ENCODE peak calls at places on chromosomes 7 and 10, in six cellular contexts. One of them, this sample, is unnamed. For H3K27me3, the result is how much of the 10 kb centered on the place peaks cover.

GRCh38 chr7:143518941-143519340 is 41.3 kb downstream of the TAS2R41 start:
- DNase-seq in Peyer's patch: no peak
- DNase-seq in sigmoid colon: no peak
- DNase-seq in stomach: no peak
- DNase-seq in body of pancreas: no peak
- DNase-seq in spleen: no peak
- DNase-seq in this sample: no peak

GRCh38 chr10:31647861-31648260 is 280.8 kb downstream of the ARHGAP12 start:
- DNase-seq in Peyer's patch: no peak
- DNase-seq in sigmoid colon: no peak
- DNase-seq in stomach: no peak
- DNase-seq in body of pancreas: no peak
- DNase-seq in spleen: no peak
- DNase-seq in this sample: no peak

GRCh38 chr7:157676001-157676400 is 339.2 kb downstream of the DNAJB6 start:
- DNase-seq in Peyer's patch: peak
- DNase-seq in sigmoid colon: peak
- DNase-seq in stomach: peak
- DNase-seq in body of pancreas: no peak
- DNase-seq in spleen: peak
- DNase-seq in this sample: peak

GRCh38 chr10:118007773-118008172 is 39.0 kb downstream of the RAB11FIP2 start:
- DNase-seq in Peyer's patch: no peak
- DNase-seq in sigmoid colon: no peak
- DNase-seq in stomach: no peak
- DNase-seq in body of pancreas: no peak
- DNase-seq in spleen: no peak
- DNase-seq in this sample: no peak

GRCh38 chr10:60434418-60435046 is 44.9 kb upstream of the ANK3 start:
- DNase-seq in Peyer's patch: peak
- DNase-seq in sigmoid colon: no peak
- DNase-seq in stomach: no peak
- DNase-seq in body of pancreas: peak
- DNase-seq in spleen: no peak
- DNase-seq in this sample: peak

GRCh38 chr7:7720193-7720592 is 1.8 kb upstream of the RPA3 start:
- DNase-seq in Peyer's patch: no peak
- DNase-seq in sigmoid colon: no peak
- DNase-seq in stomach: no peak
- DNase-seq in body of pancreas: no peak
- DNase-seq in spleen: no peak
- DNase-seq in this sample: no peak

GRCh38 chr10:124509836-124510535 is 48.4 kb downstream of the LHPP start:
- DNase-seq in Peyer's patch: no peak
- DNase-seq in sigmoid colon: no peak
- DNase-seq in stomach: no peak
- DNase-seq in body of pancreas: no peak
- DNase-seq in spleen: no peak
- DNase-seq in this sample: no peak

GRCh38 chr7:1357601-1358271 is 101.5 kb downstream of the MICALL2 start:
- DNase-seq in Peyer's patch: no peak
- DNase-seq in sigmoid colon: peak
- DNase-seq in stomach: no peak
- DNase-seq in body of pancreas: no peak
- DNase-seq in spleen: peak
- DNase-seq in this sample: no peak

GRCh38 chr10:60069311-60069710 is 163.0 kb upstream of the CCDC6 start:
- DNase-seq in Peyer's patch: no peak
- DNase-seq in sigmoid colon: no peak
- DNase-seq in stomach: no peak
- DNase-seq in body of pancreas: no peak
- DNase-seq in spleen: no peak
- DNase-seq in this sample: no peak

GRCh38 chr10:97713351-97713827 is at the start of gene MARVELD1:
- DNase-seq in Peyer's patch: peak
- DNase-seq in sigmoid colon: peak
- DNase-seq in stomach: no peak
- DNase-seq in body of pancreas: peak
- DNase-seq in spleen: no peak
- DNase-seq in this sample: peak

GRCh38 chr10:95363303-95363912 is 72.6 kb upstream of the PDLIM1 start:
- DNase-seq in Peyer's patch: peak
- DNase-seq in sigmoid colon: no peak
- DNase-seq in stomach: peak
- DNase-seq in body of pancreas: peak
- DNase-seq in spleen: no peak
- DNase-seq in this sample: peak

GRCh38 chr10:133166828-133167692 is 7.0 kb downstream of the KNDC1 start:
- DNase-seq in Peyer's patch: peak
- DNase-seq in sigmoid colon: peak
- DNase-seq in stomach: no peak
- DNase-seq in body of pancreas: no peak
- DNase-seq in spleen: no peak
- DNase-seq in this sample: peak

GRCh38 chr7:601573-602340 is 82.1 kb upstream of the PDGFA start:
- DNase-seq in Peyer's patch: peak
- DNase-seq in sigmoid colon: peak
- DNase-seq in stomach: peak
- DNase-seq in body of pancreas: peak
- DNase-seq in spleen: peak
- DNase-seq in this sample: no peak

GRCh38 chr7:75937958-75938786 is 23.2 kb downstream of the POR start:
- DNase-seq in Peyer's patch: peak
- DNase-seq in sigmoid colon: peak
- DNase-seq in stomach: no peak
- DNase-seq in body of pancreas: peak
- DNase-seq in spleen: no peak
- DNase-seq in this sample: peak

GRCh38 chr10:9311702-9312499 is 1257.4 kb downstream of the GATA3 start:
- DNase-seq in Peyer's patch: no peak
- DNase-seq in sigmoid colon: no peak
- DNase-seq in stomach: no peak
- DNase-seq in body of pancreas: no peak
- DNase-seq in spleen: no peak
- DNase-seq in this sample: no peak

GRCh38 chr7:154947604-154948003 is 55.3 kb downstream of the PAXIP1 start:
- DNase-seq in Peyer's patch: no peak
- DNase-seq in sigmoid colon: no peak
- DNase-seq in stomach: no peak
- DNase-seq in body of pancreas: no peak
- DNase-seq in spleen: no peak
- DNase-seq in this sample: no peak

GRCh38 chr10:124494050-124494807 is 32.6 kb downstream of the LHPP start:
- DNase-seq in Peyer's patch: no peak
- DNase-seq in sigmoid colon: no peak
- DNase-seq in stomach: no peak
- DNase-seq in body of pancreas: no peak
- DNase-seq in spleen: peak
- DNase-seq in this sample: no peak

GRCh38 chr7:46651561-46652088 is 730.6 kb upstream of the IGFBP3 start:
- DNase-seq in Peyer's patch: peak
- DNase-seq in sigmoid colon: no peak
- DNase-seq in stomach: peak
- DNase-seq in body of pancreas: no peak
- DNase-seq in spleen: no peak
- DNase-seq in this sample: no peak

GRCh38 chr7:28686418-28686800 is 271.7 kb downstream of the TRIL start:
- DNase-seq in Peyer's patch: no peak
- DNase-seq in sigmoid colon: no peak
- DNase-seq in stomach: no peak
- DNase-seq in body of pancreas: peak
- DNase-seq in spleen: no peak
- DNase-seq in this sample: no peak

GRCh38 chr7:130960208-130960988 is 226.4 kb upstream of the KLF14 start:
- DNase-seq in Peyer's patch: no peak
- DNase-seq in sigmoid colon: no peak
- DNase-seq in stomach: no peak
- DNase-seq in body of pancreas: no peak
- DNase-seq in spleen: no peak
- DNase-seq in this sample: no peak

GRCh38 chr10:74174533-74174932 is 23.5 kb downstream of the ADK start:
- DNase-seq in Peyer's patch: no peak
- DNase-seq in sigmoid colon: no peak
- DNase-seq in stomach: no peak
- DNase-seq in body of pancreas: no peak
- DNase-seq in spleen: no peak
- DNase-seq in this sample: no peak

GRCh38 chr7:69276011-69276729 is 322.1 kb upstream of the AUTS2 start:
- DNase-seq in Peyer's patch: no peak
- DNase-seq in sigmoid colon: peak
- DNase-seq in stomach: no peak
- DNase-seq in body of pancreas: no peak
- DNase-seq in spleen: no peak
- DNase-seq in this sample: no peak

GRCh38 chr7:153017197-153017596 is 257.6 kb downstream of the ACTR3B start:
- DNase-seq in Peyer's patch: no peak
- DNase-seq in sigmoid colon: no peak
- DNase-seq in stomach: no peak
- DNase-seq in body of pancreas: no peak
- DNase-seq in spleen: no peak
- DNase-seq in this sample: peak

GRCh38 chr10:90047243-90047729 is 345.9 kb downstream of the KIF20B start:
- DNase-seq in Peyer's patch: no peak
- DNase-seq in sigmoid colon: no peak
- DNase-seq in stomach: no peak
- DNase-seq in body of pancreas: no peak
- DNase-seq in spleen: no peak
- DNase-seq in this sample: no peak

GRCh38 chr10:47257396-47258120 is 42.4 kb upstream of the GDF10 start:
- DNase-seq in Peyer's patch: no peak
- DNase-seq in sigmoid colon: peak
- DNase-seq in stomach: no peak
- DNase-seq in body of pancreas: no peak
- DNase-seq in spleen: no peak
- DNase-seq in this sample: no peak
- H3K27ac ChIP-seq in Peyer's patch: peak
- H3K27ac ChIP-seq in sigmoid colon: no peak
- H3K27ac ChIP-seq in stomach: no peak
- H3K27ac ChIP-seq in body of pancreas: no peak
- H3K27ac ChIP-seq in spleen: peak
- H3K27ac ChIP-seq in this sample: no peak

GRCh38 chr7:55931421-55932151 is 20.1 kb upstream of the MRPS17 start:
- DNase-seq in Peyer's patch: no peak
- DNase-seq in sigmoid colon: no peak
- DNase-seq in stomach: no peak
- DNase-seq in body of pancreas: no peak
- DNase-seq in spleen: no peak
- DNase-seq in this sample: no peak

GRCh38 chr7:55928006-55928767 is 23.5 kb upstream of the MRPS17 start:
- DNase-seq in Peyer's patch: no peak
- DNase-seq in sigmoid colon: no peak
- DNase-seq in stomach: no peak
- DNase-seq in body of pancreas: no peak
- DNase-seq in spleen: no peak
- DNase-seq in this sample: no peak
- TF ChIP-seq POLR2A in Peyer's patch: no peak
- TF ChIP-seq POLR2A in sigmoid colon: no peak
- TF ChIP-seq POLR2A in stomach: no peak
- TF ChIP-seq POLR2A in body of pancreas: no peak
- TF ChIP-seq POLR2A in spleen: no peak
- TF ChIP-seq POLR2A in this sample: no peak

GRCh38 chr10:93600861-93601773 is at the start of gene RBP4:
- DNase-seq in Peyer's patch: no peak
- DNase-seq in sigmoid colon: no peak
- DNase-seq in stomach: no peak
- DNase-seq in body of pancreas: peak
- DNase-seq in spleen: no peak
- DNase-seq in this sample: peak

GRCh38 chr10:93601774-93602162 is 733 bp upstream of the RBP4 start:
- DNase-seq in Peyer's patch: no peak
- DNase-seq in sigmoid colon: no peak
- DNase-seq in stomach: no peak
- DNase-seq in body of pancreas: no peak
- DNase-seq in spleen: no peak
- DNase-seq in this sample: no peak

GRCh38 chr10:93603023-93603422 is 2.0 kb upstream of the RBP4 start:
- DNase-seq in Peyer's patch: no peak
- DNase-seq in sigmoid colon: no peak
- DNase-seq in stomach: no peak
- DNase-seq in body of pancreas: no peak
- DNase-seq in spleen: no peak
- DNase-seq in this sample: no peak

GRCh38 chr10:93600446-93600860 is 582 bp downstream of the RBP4 start:
- DNase-seq in Peyer's patch: no peak
- DNase-seq in sigmoid colon: no peak
- DNase-seq in stomach: no peak
- DNase-seq in body of pancreas: no peak
- DNase-seq in spleen: no peak
- DNase-seq in this sample: no peak

DNA sequence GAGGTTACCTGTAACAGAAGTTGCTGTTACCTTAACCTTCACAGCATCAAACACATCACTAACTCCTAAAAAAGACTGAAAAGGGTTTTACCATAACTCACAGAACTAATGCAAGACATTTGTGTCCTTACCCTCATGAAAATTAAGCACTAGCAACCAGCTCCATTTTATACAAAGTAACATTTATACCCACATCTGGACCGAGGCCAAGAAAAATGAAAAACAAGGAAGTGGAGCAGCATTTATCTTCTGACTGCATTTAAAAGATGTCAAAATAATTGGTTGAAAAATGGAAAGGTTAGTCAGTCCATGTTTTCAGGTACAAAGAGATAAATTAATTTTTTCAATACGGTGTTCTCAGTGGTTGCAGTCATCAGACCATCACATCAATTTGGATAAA is 3.1 kb upstream of the RBP4 start:
- DNase-seq in Peyer's patch: no peak
- DNase-seq in sigmoid colon: no peak
- DNase-seq in stomach: no peak
- DNase-seq in body of pancreas: no peak
- DNase-seq in spleen: no peak
- DNase-seq in this sample: no peak
- H3K27me3 ChIP-seq in Peyer's patch: under half
- H3K27me3 ChIP-seq in sigmoid colon: under half
- H3K27me3 ChIP-seq in stomach: under half
- H3K27me3 ChIP-seq in body of pancreas: under half
- H3K27me3 ChIP-seq in spleen: under half
- H3K27me3 ChIP-seq in this sample: under half

GRCh38 chr10:14010083-14010551 is 320.6 kb downstream of the FRMD4A start:
- DNase-seq in Peyer's patch: no peak
- DNase-seq in sigmoid colon: no peak
- DNase-seq in stomach: no peak
- DNase-seq in body of pancreas: no peak
- DNase-seq in spleen: no peak
- DNase-seq in this sample: no peak

GRCh38 chr10:14009315-14010082 is 321.2 kb downstream of the FRMD4A start:
- DNase-seq in Peyer's patch: peak
- DNase-seq in sigmoid colon: no peak
- DNase-seq in stomach: no peak
- DNase-seq in body of pancreas: no peak
- DNase-seq in spleen: no peak
- DNase-seq in this sample: no peak

GRCh38 chr10:14004536-14004935 is 326.2 kb downstream of the FRMD4A start:
- DNase-seq in Peyer's patch: no peak
- DNase-seq in sigmoid colon: no peak
- DNase-seq in stomach: no peak
- DNase-seq in body of pancreas: no peak
- DNase-seq in spleen: no peak
- DNase-seq in this sample: no peak

GRCh38 chr10:14010827-14011574 is 319.7 kb downstream of the FRMD4A start:
- DNase-seq in Peyer's patch: no peak
- DNase-seq in sigmoid colon: no peak
- DNase-seq in stomach: no peak
- DNase-seq in body of pancreas: no peak
- DNase-seq in spleen: no peak
- DNase-seq in this sample: no peak

GRCh38 chr10:14008648-14009072 is 322.1 kb downstream of the FRMD4A start:
- DNase-seq in Peyer's patch: no peak
- DNase-seq in sigmoid colon: no peak
- DNase-seq in stomach: no peak
- DNase-seq in body of pancreas: no peak
- DNase-seq in spleen: no peak
- DNase-seq in this sample: no peak
- H3K27ac ChIP-seq in Peyer's patch: peak
- H3K27ac ChIP-seq in sigmoid colon: no peak
- H3K27ac ChIP-seq in stomach: peak
- H3K27ac ChIP-seq in body of pancreas: no peak
- H3K27ac ChIP-seq in spleen: peak
- H3K27ac ChIP-seq in this sample: no peak

This sample was measured in testis.